ENCODE peak calls at places on chromosomes 6 and 20, in six cellular contexts. B is tibial nerve, R is stomach, Z is iPS DF 6.9, O is mesenchymal stem cell, C is neuronal stem cell. Y is an unnamed sample. For H3K27me3, the result is how much of the 10 kb centered on the place peaks cover.

GRCh38 chr6:101429291-101429690 is 35.8 kb downstream of the GRIK2 start:
- DNase-seq in B (no peak), R (no peak), Z (no peak), O (no peak), C (no peak), Y (no peak)

GRCh38 chr6:53279301-53279700 is 69.4 kb downstream of the ELOVL5 start:
- DNase-seq in B (no peak), R (no peak), Z (no peak), O (no peak), C (no peak), Y (no peak)

GRCh38 chr20:33410081-33410742 is 8.9 kb upstream of the CDK5RAP1 start:
- DNase-seq in B (no peak), R (no peak), Z (no peak), O (no peak), C (no peak), Y (no peak)

GRCh38 chr6:101477436-101477835 is 83.9 kb downstream of the GRIK2 start:
- DNase-seq in B (no peak), R (no peak), Z (no peak), O (no peak), C (no peak), Y (no peak)

GRCh38 chr20:53623454-53624206 is 30.0 kb upstream of the ZNF217 start:
- DNase-seq in B (peak), R (peak), Z (no peak), O (peak), C (peak), Y (peak)

GRCh38 chr6:41733707-41734665 is 1.4 kb downstream of the TFEB start:
- DNase-seq in B (peak), R (peak), Z (peak), O (peak), C (peak), Y (peak)

GRCh38 chr20:58584881-58585752 is 66.0 kb upstream of the STX16 start:
- DNase-seq in B (no peak), R (no peak), Z (no peak), O (peak), C (no peak), Y (no peak)

GRCh38 chr6:100593522-100593921 is 128.8 kb upstream of the SIM1 start:
- DNase-seq in B (no peak), R (no peak), Z (no peak), O (no peak), C (no peak), Y (no peak)

GRCh38 chr6:147201885-147202515 is 2.2 kb upstream of the STXBP5 start:
- DNase-seq in B (no peak), R (no peak), Z (no peak), O (peak), C (no peak), Y (peak)

GRCh38 chr6:109373762-109374161 is 8.5 kb downstream of the CD164 start:
- DNase-seq in B (no peak), R (no peak), Z (no peak), O (no peak), C (no peak), Y (no peak)

GRCh38 chr20:11047559-11047958 is 373.8 kb upstream of the JAG1 start:
- DNase-seq in B (no peak), R (no peak), Z (no peak), O (no peak), C (no peak), Y (no peak)

GRCh38 chr6:3977875-3978711 is 100.8 kb downstream of the FAM217A start:
- DNase-seq in B (no peak), R (no peak), Z (no peak), O (peak), C (peak), Y (no peak)

GRCh38 chr20:34639755-34640222 is 37.1 kb downstream of the PIGU start:
- DNase-seq in B (no peak), R (peak), Z (no peak), O (peak), C (no peak), Y (peak)

GRCh38 chr20:33490934-33491656 is 1.2 kb downstream of the CBFA2T2 start:
- DNase-seq in B (no peak), R (no peak), Z (no peak), O (peak), C (no peak), Y (no peak)

GRCh38 chr6:19536838-19537237 is 300.3 kb upstream of the ID4 start:
- DNase-seq in B (no peak), R (no peak), Z (no peak), O (no peak), C (no peak), Y (no peak)

GRCh38 chr6:81476881-81477280 is 275.6 kb downstream of the TENT5A start:
- DNase-seq in B (no peak), R (no peak), Z (no peak), O (peak), C (no peak), Y (no peak)

GRCh38 chr20:59837623-59838394 is 95.6 kb downstream of the SYCP2 start:
- DNase-seq in B (no peak), R (no peak), Z (no peak), O (no peak), C (no peak), Y (no peak)
- H3K27me3 ChIP-seq in B (under half), R (under half), Z (under half), O (under half), C (under half), Y (under half)

GRCh38 chr6:89291256-89291819 is 23.8 kb downstream of the GABRR2 start:
- DNase-seq in B (no peak), R (no peak), Z (no peak), O (no peak), C (no peak), Y (no peak)
- H3K27me3 ChIP-seq in B (under half), R (under half), Z (under half), O (half or more), C (under half), Y (under half)

GRCh38 chr20:25064561-25064960 is 6.6 kb upstream of the ACSS1 start:
- DNase-seq in B (no peak), R (peak), Z (no peak), O (no peak), C (no peak), Y (no peak)
- H3K27me3 ChIP-seq in B (under half), R (under half), Z (under half), O (under half), C (half or more), Y (half or more)

GRCh38 chr20:46305331-46305972 is 2.8 kb downstream of the CDH22 start:
- DNase-seq in B (no peak), R (peak), Z (no peak), O (no peak), C (no peak), Y (no peak)

GRCh38 chr20:46305973-46306360 is 2.3 kb downstream of the CDH22 start:
- DNase-seq in B (no peak), R (no peak), Z (no peak), O (no peak), C (no peak), Y (no peak)

GRCh38 chr20:46304361-46304760 is 3.9 kb downstream of the CDH22 start:
- DNase-seq in B (no peak), R (no peak), Z (no peak), O (peak), C (no peak), Y (no peak)

GRCh38 chr20:46303176-46303956 is 4.9 kb downstream of the CDH22 start:
- DNase-seq in B (no peak), R (no peak), Z (no peak), O (no peak), C (no peak), Y (no peak)

DNA sequence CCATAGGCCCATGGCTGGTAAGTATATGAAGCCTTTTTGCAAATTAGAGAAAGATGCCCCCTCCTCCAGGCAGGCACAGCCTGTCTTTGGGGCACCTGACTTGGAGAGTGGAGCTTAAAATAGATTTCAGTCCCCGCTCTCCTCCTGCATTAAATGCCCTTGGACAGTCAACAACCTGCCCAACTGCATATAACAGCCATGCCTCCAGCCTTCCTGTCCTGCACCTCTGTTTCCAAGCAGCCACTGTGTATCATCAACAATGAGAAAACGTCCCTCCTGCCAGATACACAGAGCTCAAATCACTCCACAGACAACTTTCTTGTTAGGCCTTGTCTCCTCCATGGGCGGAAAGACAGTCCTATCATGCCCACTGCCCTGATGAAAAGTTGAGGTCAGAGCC is 3.4 kb downstream of the CDH22 start:
- DNase-seq in B (no peak), R (no peak), Z (no peak), O (no peak), C (no peak), Y (no peak)
- H3K27me3 ChIP-seq in B (under half), R (under half), Z (under half), O (half or more), C (half or more), Y (under half)

GRCh38 chr6:144063744-144064401 is 31.5 kb downstream of the SF3B5 start:
- DNase-seq in B (peak), R (peak), Z (no peak), O (peak), C (peak), Y (peak)
- H3K27me3 ChIP-seq in B (under half), R (under half), Z (under half), O (under half), C (half or more), Y (under half)

DNA sequence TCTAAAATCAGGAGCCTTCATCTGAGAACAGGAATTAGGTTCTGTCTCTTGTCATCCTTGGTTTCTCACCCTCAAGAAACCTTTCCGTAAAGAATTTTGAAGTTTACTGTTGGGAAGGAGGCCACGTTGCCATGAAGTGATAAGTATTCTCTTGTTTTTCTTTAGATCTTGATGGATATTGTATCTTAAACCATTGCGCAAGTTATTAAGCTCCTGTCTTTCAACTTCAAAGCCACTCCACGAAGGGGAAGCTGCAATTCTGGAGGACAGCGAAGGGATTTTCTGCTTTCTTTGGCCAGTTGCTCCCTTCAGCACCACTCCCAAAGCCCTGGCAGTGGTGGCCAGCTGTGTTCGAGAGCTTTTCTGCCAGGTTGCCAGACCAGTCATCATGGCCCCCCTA is 198.1 kb upstream of the EXOC2 start:
- DNase-seq in B (no peak), R (no peak), Z (no peak), O (no peak), C (no peak), Y (no peak)
- H3K27me3 ChIP-seq in B (under half), R (under half), Z (under half), O (under half), C (under half), Y (under half)

GRCh38 chr6:34132082-34132357 is 13.9 kb downstream of the GRM4 start:
- DNase-seq in B (no peak), R (no peak), Z (no peak), O (no peak), C (no peak), Y (no peak)

GRCh38 chr6:34130870-34131269 is 15.0 kb downstream of the GRM4 start:
- DNase-seq in B (no peak), R (no peak), Z (no peak), O (no peak), C (no peak), Y (no peak)

GRCh38 chr6:34129753-34130152 is 16.1 kb downstream of the GRM4 start:
- DNase-seq in B (no peak), R (no peak), Z (no peak), O (no peak), C (no peak), Y (no peak)

GRCh38 chr6:34132486-34133185 is 13.3 kb downstream of the GRM4 start:
- DNase-seq in B (no peak), R (no peak), Z (no peak), O (peak), C (peak), Y (peak)

DNA sequence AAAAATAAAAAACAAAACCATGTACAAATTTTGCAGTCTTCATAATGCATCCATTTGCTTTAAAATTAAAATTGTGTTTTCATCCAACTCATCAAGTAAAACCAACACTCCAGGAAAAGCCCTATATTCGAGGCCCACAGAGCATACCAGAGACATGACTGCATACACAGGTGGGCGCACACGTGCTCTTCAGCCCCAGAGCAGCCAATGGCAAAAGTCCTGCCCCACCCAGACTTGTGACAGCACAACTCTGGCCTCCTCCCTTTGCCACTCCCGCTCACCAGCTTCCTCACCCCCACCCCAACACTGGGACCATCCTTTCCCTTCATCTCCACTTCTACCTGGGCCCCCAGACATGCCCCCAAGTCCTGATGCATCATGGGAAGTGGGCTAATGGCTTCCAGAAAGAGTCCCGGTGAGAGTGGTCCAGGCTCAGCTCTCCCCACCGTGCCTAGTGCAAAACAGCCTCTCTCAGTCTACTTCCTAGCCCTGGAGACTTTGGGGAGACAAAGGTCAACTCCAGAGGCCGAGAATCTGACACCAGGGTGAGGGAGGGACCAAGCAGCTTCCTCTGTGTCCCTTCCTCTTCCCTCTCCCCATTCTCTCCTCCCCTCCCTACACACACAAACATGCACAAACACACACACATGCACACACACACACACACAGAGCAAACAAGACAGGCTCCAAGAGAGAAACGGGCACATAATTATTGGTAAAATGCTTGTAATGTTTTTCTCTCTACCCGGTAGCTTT is 14.4 kb downstream of the GRM4 start:
- DNase-seq in B (no peak), R (no peak), Z (no peak), O (no peak), C (no peak), Y (no peak)
- H3K27me3 ChIP-seq in B (under half), R (under half), Z (under half), O (half or more), C (under half), Y (under half)

DNA sequence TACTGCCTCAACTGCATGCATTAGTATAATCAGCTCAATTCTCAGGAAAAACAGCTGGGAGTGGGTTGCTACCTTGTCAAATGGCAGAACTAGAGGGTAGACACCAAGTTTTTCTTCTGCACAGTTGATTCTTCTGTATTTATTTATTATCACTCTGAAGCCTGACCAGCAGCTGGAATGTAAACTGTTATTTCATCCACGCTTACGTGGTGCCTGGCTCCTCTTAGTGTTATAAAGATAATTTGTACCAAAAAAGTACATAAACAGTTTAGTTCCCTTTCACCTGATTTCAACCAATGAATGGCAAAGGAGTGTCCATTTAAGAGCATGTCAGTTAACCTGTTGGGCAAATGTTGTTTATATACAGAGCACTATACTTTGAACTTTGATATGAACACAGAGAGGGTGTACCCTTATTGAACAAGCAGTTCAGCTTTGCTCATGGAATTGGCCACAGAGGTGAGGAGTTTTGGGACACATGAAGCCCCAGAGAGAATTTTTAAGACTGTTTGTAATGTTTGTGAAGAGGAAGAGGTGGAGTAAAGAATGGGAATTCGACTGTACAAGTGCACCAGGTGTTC is 7.1 kb upstream of the CTCFL start:
- DNase-seq in B (no peak), R (no peak), Z (no peak), O (no peak), C (no peak), Y (no peak)
- H3K27me3 ChIP-seq in B (under half), R (under half), Z (under half), O (under half), C (under half), Y (under half)

Y was measured in BE2C.